ENCODE peak calls at places on chromosome 4, in four cellular contexts. G, W, A and Q are unnamed samples.

GRCh38 chr4:5798447-5798846 is 87.4 kb downstream of the EVC start:
- DNase-seq in G (no peak), W (no peak), A (no peak), Q (no peak)

GRCh38 chr4:32790803-32791202 is 2070.6 kb downstream of the PCDH7 start:
- DNase-seq in G (no peak), W (no peak), A (no peak), Q (no peak)

GRCh38 chr4:174600391-174600790 is 78.1 kb upstream of the HPGD start:
- DNase-seq in G (no peak), W (no peak), A (no peak), Q (no peak)

GRCh38 chr4:85724801-85725548 is 250.0 kb downstream of the ARHGAP24 start:
- DNase-seq in G (no peak), W (no peak), A (peak), Q (no peak)

GRCh38 chr4:151766691-151767090 is 5.9 kb upstream of the GATB start:
- DNase-seq in G (no peak), W (peak), A (no peak), Q (no peak)

GRCh38 chr4:132125131-132125530 is 1024.0 kb upstream of the PCDH10 start:
- DNase-seq in G (peak), W (no peak), A (no peak), Q (no peak)

GRCh38 chr4:114115526-114115925 is 136.1 kb upstream of the ARSJ start:
- DNase-seq in G (no peak), W (no peak), A (no peak), Q (no peak)

GRCh38 chr4:88448905-88449689 is 7.8 kb upstream of the HERC5 start:
- DNase-seq in G (no peak), W (no peak), A (no peak), Q (no peak)

GRCh38 chr4:11543710-11544109 is 115.0 kb upstream of the HS3ST1 start:
- DNase-seq in G (peak), W (no peak), A (peak), Q (peak)

GRCh38 chr4:8320386-8320750 is 50.8 kb downstream of the HTRA3 start:
- DNase-seq in G (no peak), W (no peak), A (no peak), Q (no peak)

GRCh38 chr4:57172065-57172464 is 61.9 kb upstream of the IGFBP7 start:
- DNase-seq in G (no peak), W (no peak), A (no peak), Q (no peak)

GRCh38 chr4:88802585-88803285 is 105.1 kb upstream of the NAP1L5 start:
- DNase-seq in G (peak), W (no peak), A (no peak), Q (no peak)

GRCh38 chr4:25350561-25350960 is 26.5 kb upstream of the ANAPC4 start:
- DNase-seq in G (no peak), W (no peak), A (no peak), Q (no peak)

GRCh38 chr4:26822546-26822945 is 38.1 kb upstream of the STIM2 start:
- DNase-seq in G (no peak), W (no peak), A (no peak), Q (no peak)

GRCh38 chr4:97404876-97405523 is 738.3 kb downstream of the STPG2 start:
- DNase-seq in G (no peak), W (no peak), A (no peak), Q (no peak)

GRCh38 chr4:105828074-105828473 is 67.2 kb upstream of the NPNT start:
- DNase-seq in G (no peak), W (no peak), A (no peak), Q (no peak)

GRCh38 chr4:25949166-25949748 is 35.2 kb downstream of the SMIM20 start:
- DNase-seq in G (no peak), W (no peak), A (no peak), Q (no peak)

GRCh38 chr4:76764251-76764650 is 133.7 kb downstream of the SOWAHB start:
- DNase-seq in G (peak), W (no peak), A (peak), Q (no peak)

GRCh38 chr4:48944252-48944651 is 37.7 kb upstream of the OCIAD2 start:
- DNase-seq in G (no peak), W (no peak), A (peak), Q (peak)

GRCh38 chr4:158788608-158789007 is 19.8 kb downstream of the FNIP2 start:
- DNase-seq in G (no peak), W (no peak), A (no peak), Q (no peak)

GRCh38 chr4:144591401-144591800 is 54.6 kb upstream of the HHIP start:
- DNase-seq in G (peak), W (no peak), A (peak), Q (peak)

GRCh38 chr4:26081795-26082498 is 167.9 kb downstream of the SMIM20 start:
- DNase-seq in G (peak), W (no peak), A (peak), Q (peak)

GRCh38 chr4:72319596-72319995 is 249.4 kb downstream of the ADAMTS3 start:
- DNase-seq in G (peak), W (no peak), A (peak), Q (no peak)

GRCh38 chr4:80438016-80438415 is 102.5 kb downstream of the CFAP299 start:
- DNase-seq in G (no peak), W (no peak), A (no peak), Q (no peak)

GRCh38 chr4:125833-126232 is 1.5 kb downstream of the ZNF718 start:
- DNase-seq in G (no peak), W (no peak), A (no peak), Q (no peak)

GRCh38 chr4:56871357-56871993 is 36.2 kb upstream of the REST start:
- DNase-seq in G (no peak), W (no peak), A (peak), Q (no peak)

GRCh38 chr4:5510506-5510905 is 197.9 kb downstream of the EVC2 start:
- DNase-seq in G (no peak), W (no peak), A (no peak), Q (no peak)

GRCh38 chr4:91840359-91840758 is 463.4 kb upstream of the GRID2 start:
- DNase-seq in G (no peak), W (no peak), A (no peak), Q (no peak)

GRCh38 chr4:3128976-3129375 is 54.5 kb downstream of the HTT start:
- DNase-seq in G (peak), W (no peak), A (peak), Q (no peak)

GRCh38 chr4:81319657-81320056 is 104.6 kb upstream of the PRKG2 start:
- DNase-seq in G (no peak), W (no peak), A (no peak), Q (no peak)

GRCh38 chr4:3871181-3871852 is 105.1 kb downstream of the ADRA2C start:
- DNase-seq in G (no peak), W (no peak), A (no peak), Q (no peak)

GRCh38 chr4:153465145-153465544 is 1.0 kb upstream of the TMEM131L start:
- DNase-seq in G (no peak), W (no peak), A (no peak), Q (no peak)

GRCh38 chr4:2827874-2828751 is 15.5 kb upstream of the ADD1 start:
- DNase-seq in G (no peak), W (no peak), A (no peak), Q (no peak)

GRCh38 chr4:74534121-74534520 is 89.2 kb downstream of the AREG start:
- DNase-seq in G (no peak), W (no peak), A (no peak), Q (no peak)

GRCh38 chr4:153099391-153100140 is 104.7 kb upstream of the TRIM2 start:
- DNase-seq in G (no peak), W (no peak), A (no peak), Q (no peak)

DNA sequence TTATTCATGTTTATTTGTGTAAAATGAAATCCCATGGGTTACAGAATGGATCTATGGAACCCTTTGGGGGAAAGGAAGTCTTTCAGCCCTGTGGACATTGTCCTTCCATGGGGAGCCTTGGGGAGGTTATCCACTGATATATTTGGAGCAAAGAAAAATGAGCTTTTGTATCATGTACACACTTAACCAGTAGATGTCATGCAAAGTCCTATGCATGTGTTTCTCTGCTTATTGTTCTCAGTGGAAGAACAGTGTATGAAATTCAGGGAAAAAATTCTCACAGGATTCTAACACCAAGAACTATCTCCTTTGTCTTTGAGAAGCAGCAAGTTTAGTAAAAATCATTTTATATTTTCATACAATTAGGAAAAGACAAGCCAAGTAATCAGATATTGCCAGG is 105.3 kb downstream of the DTHD1 start:
- DNase-seq in G (no peak), W (no peak), A (no peak), Q (no peak)
- TF ChIP-seq CTCF in G (no peak), W (no peak), A (no peak), Q (no peak)

GRCh38 chr4:34328939-34329338 is 1915.4 kb downstream of the ARAP2 start:
- DNase-seq in G (no peak), W (no peak), A (no peak), Q (no peak)

GRCh38 chr4:34318773-34319172 is 1925.5 kb downstream of the ARAP2 start:
- DNase-seq in G (no peak), W (no peak), A (no peak), Q (no peak)

GRCh38 chr4:34323549-34324325 is 1920.6 kb downstream of the ARAP2 start:
- DNase-seq in G (peak), W (no peak), A (peak), Q (no peak)
- TF ChIP-seq CTCF in G (peak), W (no peak), A (peak), Q (no peak)

GRCh38 chr4:86898562-86898961 is 6.3 kb upstream of the C4orf36 start:
- DNase-seq in G (peak), W (no peak), A (peak), Q (no peak)
- TF ChIP-seq CTCF in G (peak), W (no peak), A (peak), Q (no peak)

GRCh38 chr4:6920174-6920573 is 10.5 kb downstream of the TBC1D14 start:
- DNase-seq in G (no peak), W (no peak), A (no peak), Q (no peak)
- TF ChIP-seq CTCF in G (no peak), W (no peak), A (no peak), Q (no peak)

DNA sequence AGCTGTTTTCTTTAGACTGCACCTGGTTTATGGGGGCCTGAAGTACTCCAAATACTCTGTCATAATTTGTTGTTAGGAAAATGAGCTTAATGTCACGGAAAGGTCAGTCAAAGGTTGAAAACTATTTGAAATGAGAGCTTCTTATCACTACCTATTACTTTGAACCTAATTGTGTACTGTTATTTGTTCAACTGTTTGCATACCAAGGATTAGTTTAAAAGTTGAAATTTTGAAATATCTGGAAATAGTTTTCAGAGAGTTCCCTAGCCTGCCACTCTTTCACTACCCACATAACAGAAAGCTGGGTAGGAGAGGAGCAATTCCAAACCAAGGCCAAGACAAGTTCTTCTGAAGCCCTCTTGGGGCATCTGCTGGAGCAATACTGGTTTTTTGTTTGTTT is 28.0 kb upstream of the AP1AR start:
- DNase-seq in G (no peak), W (no peak), A (no peak), Q (no peak)
- TF ChIP-seq CTCF in G (no peak), W (no peak), A (no peak), Q (no peak)

DNA sequence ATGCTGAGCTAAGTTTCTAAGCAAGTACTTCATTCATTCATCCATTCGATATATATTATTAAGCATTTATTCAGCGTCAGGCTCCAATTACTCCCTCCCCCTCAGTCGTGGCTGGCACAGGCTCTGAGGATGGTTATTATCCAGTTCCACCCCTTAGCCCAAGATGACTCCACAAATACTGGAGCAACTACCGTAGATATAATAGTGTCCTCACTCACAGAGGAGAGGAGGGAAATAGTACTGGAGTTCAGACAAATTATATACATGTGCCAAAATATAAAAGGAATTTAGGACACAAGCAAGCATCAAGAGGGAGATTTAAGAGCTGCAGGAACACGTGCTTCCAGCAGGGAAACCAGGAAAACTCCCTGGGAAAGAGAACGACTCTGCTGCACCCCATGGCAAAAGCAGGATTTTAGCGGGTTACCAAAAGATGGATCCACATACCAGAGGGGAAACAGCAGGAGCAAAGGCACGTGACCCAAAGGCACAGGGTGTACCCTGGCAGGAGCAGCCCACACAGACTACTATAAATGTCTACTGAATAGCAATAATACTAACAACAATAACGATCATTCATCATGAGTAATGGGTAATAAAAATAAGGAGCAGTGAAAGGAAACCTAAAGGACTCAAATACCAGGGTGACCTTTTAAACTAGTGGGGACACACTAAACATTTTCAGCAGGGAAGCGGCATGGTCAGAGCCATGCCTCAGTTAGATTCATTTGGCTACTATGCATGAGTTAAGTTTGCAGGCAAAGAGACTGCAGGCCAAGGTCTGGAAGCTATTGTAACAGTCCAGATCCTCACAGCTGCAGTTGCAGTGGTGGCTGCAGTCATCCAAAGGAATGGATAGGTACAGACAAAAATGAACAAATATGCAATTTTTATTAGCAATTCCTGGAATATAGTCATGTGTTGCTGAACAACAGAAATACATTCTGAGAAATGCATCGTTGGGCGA is 153.7 kb downstream of the APBB2 start:
- DNase-seq in G (no peak), W (no peak), A (no peak), Q (no peak)
- TF ChIP-seq CTCF in G (no peak), W (no peak), A (no peak), Q (no peak)

GRCh38 chr4:40307627-40308497 is 27.3 kb upstream of the CHRNA9 start:
- DNase-seq in G (no peak), W (peak), A (no peak), Q (no peak)
- TF ChIP-seq CTCF in G (no peak), W (no peak), A (no peak), Q (no peak)

GRCh38 chr4:22515145-22515887 is 550 bp downstream of the ADGRA3 start:
- DNase-seq in G (peak), W (peak), A (peak), Q (peak)
- TF ChIP-seq CTCF in G (no peak), W (no peak), A (no peak), Q (no peak)

GRCh38 chr4:1367936-1368289 is 20.9 kb downstream of the UVSSA start:
- DNase-seq in G (no peak), W (no peak), A (no peak), Q (no peak)
- TF ChIP-seq CTCF in G (no peak), W (no peak), A (no peak), Q (no peak)